ENCODE peak calls at places on chromosomes 1 and 21, in seven cellular contexts. S is neural progenitor cell, E is hepatocyte, T is PC-3, U is OCI-LY7, V is SK-N-SH, C is MM.1S. M is an unnamed sample.

GRCh38 chr1:200333329-200333728 is 76.5 kb downstream of the ZNF281 start:
- DNase-seq in S (no peak), C (no peak), E (no peak), U (no peak), T (no peak), V (no peak), M (no peak)

GRCh38 chr1:62045579-62045978 is 149.1 kb upstream of the L1TD1 start:
- DNase-seq in U (no peak), S (no peak), T (no peak), V (peak), C (no peak), E (no peak), M (no peak)

GRCh38 chr1:14812189-14812588 is 213.7 kb downstream of the KAZN start:
- DNase-seq in T (no peak), E (no peak), S (no peak), U (no peak), V (no peak), C (no peak), M (no peak)

GRCh38 chr1:169115891-169116585 is 9.5 kb downstream of the ATP1B1 start:
- DNase-seq in U (peak), S (no peak), V (peak), T (no peak), C (peak), E (peak), M (no peak)

GRCh38 chr1:221994939-221995338 is 253.1 kb upstream of the DUSP10 start:
- DNase-seq in U (no peak), C (no peak), V (no peak), S (no peak), E (no peak), T (no peak), M (peak)

GRCh38 chr1:65141394-65141793 is 6.6 kb upstream of the AK4 start:
- DNase-seq in S (no peak), V (no peak), U (no peak), E (peak), C (no peak), T (peak), M (peak)

GRCh38 chr1:183721041-183721440 is 67.9 kb upstream of the APOBEC4 start:
- DNase-seq in E (no peak), U (no peak), S (no peak), V (no peak), T (no peak), C (no peak), M (no peak)

GRCh38 chr1:246795906-246796694 is 71.9 kb downstream of the SCCPDH start:
- DNase-seq in E (no peak), T (no peak), V (no peak), S (no peak), C (no peak), U (no peak), M (no peak)

GRCh38 chr1:145845144-145845513 is 301 bp upstream of the NUDT17 start:
- DNase-seq in U (peak), T (no peak), E (no peak), V (no peak), C (peak), S (no peak), M (no peak)

GRCh38 chr1:198630863-198631262 is 8.0 kb upstream of the PTPRC start:
- DNase-seq in V (no peak), C (no peak), E (no peak), U (no peak), S (no peak), T (no peak), M (no peak)

GRCh38 chr1:207172321-207172720 is 68.3 kb downstream of the C4BPA start:
- DNase-seq in E (no peak), U (no peak), T (no peak), V (no peak), S (no peak), C (no peak), M (no peak)

GRCh38 chr1:53765656-53766055 is 26.7 kb upstream of the GLIS1 start:
- DNase-seq in E (no peak), U (no peak), T (no peak), S (no peak), C (peak), V (no peak), M (peak)

GRCh38 chr1:118983558-118984021 is 4.6 kb downstream of the TBX15 start:
- DNase-seq in T (no peak), S (no peak), V (peak), C (no peak), U (no peak), E (no peak), M (peak)

GRCh38 chr1:22330092-22330762 is 121.4 kb upstream of the ZBTB40 start:
- DNase-seq in T (no peak), V (no peak), U (no peak), C (no peak), E (no peak), S (no peak), M (no peak)

GRCh38 chr1:86487131-86487804 is 18.5 kb downstream of the CLCA1 start:
- DNase-seq in E (no peak), U (no peak), T (peak), C (no peak), S (no peak), V (no peak), M (peak)

GRCh38 chr1:54928327-54928726 is 41.3 kb upstream of the DHCR24 start:
- DNase-seq in E (no peak), S (no peak), U (no peak), V (no peak), T (no peak), C (no peak), M (peak)

GRCh38 chr1:63969461-63969893 is 195.7 kb downstream of the ROR1 start:
- DNase-seq in V (no peak), T (peak), U (no peak), C (peak), E (no peak), S (no peak), M (no peak)

GRCh38 chr1:14143777-14144176 is 443.8 kb downstream of the PRDM2 start:
- DNase-seq in T (peak), V (no peak), C (no peak), U (no peak), E (no peak), S (no peak), M (no peak)

GRCh38 chr1:17826165-17826488 is 71.0 kb downstream of the ACTL8 start:
- DNase-seq in U (peak), T (peak), C (no peak), E (peak), S (peak), V (peak), M (peak)

GRCh38 chr1:107829083-107829771 is 135.8 kb downstream of the VAV3 start:
- DNase-seq in V (no peak), T (no peak), C (peak), U (peak), E (no peak), S (no peak), M (no peak)

GRCh38 chr21:35721701-35722100 is 338.6 kb downstream of the SETD4 start:
- DNase-seq in V (no peak), U (no peak), C (no peak), T (no peak), E (no peak), S (no peak), M (no peak)

GRCh38 chr1:81231729-81232038 is 569.0 kb upstream of the ADGRL2 start:
- DNase-seq in U (no peak), S (no peak), V (peak), C (no peak), E (no peak), T (no peak), M (no peak)

GRCh38 chr1:30064547-30064946 is 658.8 kb downstream of the MATN1 start:
- DNase-seq in E (no peak), T (no peak), V (no peak), C (no peak), S (no peak), U (no peak), M (no peak)

GRCh38 chr1:24910751-24911650 is 19.1 kb downstream of the RUNX3 start:
- DNase-seq in S (no peak), U (no peak), T (peak), C (no peak), V (no peak), E (peak), M (no peak)

GRCh38 chr1:48670234-48671020 is 106.3 kb downstream of the BEND5 start:
- DNase-seq in U (no peak), C (no peak), S (no peak), T (peak), E (no peak), V (no peak), M (no peak)

GRCh38 chr1:3333903-3334302 is 120.6 kb upstream of the ARHGEF16 start:
- DNase-seq in U (no peak), S (no peak), E (no peak), V (no peak), T (no peak), C (no peak), M (no peak)

GRCh38 chr21:38661296-38662223 is 144.2 kb upstream of the ETS2 start:
- DNase-seq in V (peak), U (no peak), E (peak), C (no peak), S (peak), T (no peak), M (peak)

GRCh38 chr1:215052656-215053055 is 29.9 kb upstream of the KCNK2 start:
- DNase-seq in S (no peak), E (no peak), V (no peak), C (no peak), U (no peak), T (peak), M (peak)

GRCh38 chr21:10272216-10272615 is 249.2 kb upstream of the TPTE start:
- DNase-seq in C (no peak), V (no peak), E (no peak), S (no peak), T (no peak), U (no peak), M (peak)

GRCh38 chr1:206125366-206125765 is 8.2 kb upstream of the AVPR1B start:
- DNase-seq in E (no peak), S (no peak), V (no peak), C (no peak), U (no peak), T (no peak), M (no peak)

GRCh38 chr1:17369466-17369865 is 2.5 kb upstream of the PADI6 start:
- DNase-seq in S (no peak), C (no peak), V (no peak), T (peak), E (no peak), U (no peak), M (peak)

GRCh38 chr1:213829806-213830205 is 158.0 kb upstream of the PROX1 start:
- DNase-seq in V (no peak), T (no peak), S (peak), E (no peak), U (no peak), C (no peak), M (no peak)

GRCh38 chr1:24726741-24727140 is 18.5 kb upstream of the CLIC4 start:
- DNase-seq in C (peak), U (peak), T (no peak), E (no peak), V (no peak), S (no peak), M (no peak)

GRCh38 chr1:114669562-114670082 is at the start of gene DENND2C:
- DNase-seq in C (peak), T (no peak), S (peak), U (peak), E (no peak), V (no peak), M (no peak)
- TF ChIP-seq EZH2phosphoT487 in C (no peak), T (no peak), S (no peak), U (no peak), E (no peak), V (no peak), M (no peak)

GRCh38 chr1:51499694-51500093 is 19.4 kb downstream of the EPS15 start:
- DNase-seq in E (no peak), T (no peak), C (no peak), V (no peak), U (no peak), S (no peak), M (no peak)
- H3K27ac ChIP-seq in E (no peak), T (no peak), C (no peak), V (no peak), U (no peak), S (no peak), M (no peak)

GRCh38 chr1:40161125-40161887 is at the start of gene RLF:
- DNase-seq in V (peak), T (peak), S (peak), C (peak), E (peak), U (peak), M (peak)

GRCh38 chr1:40155910-40156309 is 5.3 kb upstream of the RLF start:
- DNase-seq in C (no peak), U (no peak), V (no peak), S (no peak), T (peak), E (no peak), M (no peak)

GRCh38 chr1:40161888-40162397 is 756 bp downstream of the RLF start:
- DNase-seq in C (no peak), E (no peak), T (no peak), U (no peak), S (no peak), V (peak), M (no peak)

GRCh38 chr1:40162791-40163441 is 1.7 kb downstream of the RLF start:
- DNase-seq in E (no peak), U (no peak), V (peak), T (peak), S (no peak), C (no peak), M (peak)

DNA sequence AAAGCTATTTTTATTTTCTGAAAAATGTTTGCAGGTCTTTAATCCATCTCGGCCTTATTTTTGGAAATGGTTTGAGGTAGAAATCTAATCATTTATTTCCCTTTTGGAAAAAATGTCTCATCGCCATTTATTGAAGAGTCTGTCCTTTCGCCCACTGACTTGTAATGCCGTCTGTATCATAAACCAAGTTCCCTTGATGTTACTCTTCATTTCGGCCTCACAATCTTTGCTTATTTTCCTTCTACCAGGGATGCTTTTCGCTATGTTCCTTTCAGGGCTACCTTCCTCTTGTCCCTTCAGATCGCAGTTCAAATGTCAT is 422 bp upstream of the RLF start:
- DNase-seq in C (no peak), V (no peak), T (no peak), S (no peak), E (no peak), U (no peak), M (no peak)
- H2AFZ ChIP-seq in C (peak), V (peak), T (peak), S (peak), E (peak), U (peak), M (peak)

DNA sequence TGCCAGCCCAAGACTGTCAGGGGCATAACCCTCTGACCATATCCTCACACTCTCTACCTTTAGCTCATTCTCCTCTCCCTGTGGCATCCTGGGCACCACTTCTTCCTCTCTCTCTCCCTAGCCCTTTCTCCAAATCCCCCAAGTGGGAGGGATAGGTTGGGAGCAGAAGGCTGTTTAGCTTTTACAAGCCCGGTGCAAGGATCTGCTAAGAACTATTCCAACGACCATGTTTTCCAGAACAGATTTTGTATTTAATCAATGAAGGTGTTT is 47.2 kb upstream of the RBM15 start:
- DNase-seq in T (no peak), V (no peak), S (no peak), C (no peak), U (no peak), E (no peak), M (no peak)
- TF ChIP-seq EZH2phosphoT487 in T (no peak), V (no peak), S (no peak), C (no peak), U (no peak), E (no peak), M (no peak)

GRCh38 chr1:12073796-12074195 is 10.7 kb downstream of the TNFRSF8 start:
- DNase-seq in E (no peak), V (no peak), U (no peak), S (no peak), C (no peak), T (no peak), M (no peak)

GRCh38 chr1:12078575-12078937 is 15.5 kb downstream of the TNFRSF8 start:
- DNase-seq in S (no peak), U (no peak), T (no peak), E (no peak), V (no peak), C (no peak), M (no peak)

GRCh38 chr1:12072741-12073140 is 9.6 kb downstream of the TNFRSF8 start:
- DNase-seq in V (no peak), S (no peak), U (no peak), E (no peak), T (no peak), C (no peak), M (no peak)

GRCh38 chr1:12076425-12077005 is 13.4 kb downstream of the TNFRSF8 start:
- DNase-seq in C (no peak), V (no peak), T (no peak), S (no peak), E (no peak), U (no peak), M (no peak)

GRCh38 chr1:12075195-12076114 is 12.4 kb downstream of the TNFRSF8 start:
- DNase-seq in U (no peak), E (peak), V (no peak), T (no peak), S (no peak), C (no peak), M (peak)
- H3K27ac ChIP-seq in U (no peak), E (peak), V (no peak), T (no peak), S (no peak), C (no peak), M (peak)

GRCh38 chr1:46447499-46448108 is 42.0 kb upstream of the DMBX1 start:
- DNase-seq in S (no peak), T (no peak), V (no peak), C (no peak), E (no peak), U (no peak), M (no peak)

GRCh38 chr1:46450160-46450517 is 39.5 kb upstream of the DMBX1 start:
- DNase-seq in E (no peak), S (no peak), T (no peak), U (no peak), C (no peak), V (no peak), M (no peak)

GRCh38 chr1:46446646-46447498 is 42.8 kb upstream of the DMBX1 start:
- DNase-seq in T (peak), C (peak), E (peak), U (peak), V (peak), S (peak), M (peak)

GRCh38 chr1:46449223-46450159 is 40.1 kb upstream of the DMBX1 start:
- DNase-seq in V (no peak), U (no peak), S (no peak), E (no peak), T (no peak), C (no peak), M (no peak)

GRCh38 chr1:46448109-46448911 is 41.3 kb upstream of the DMBX1 start:
- DNase-seq in E (peak), V (peak), S (peak), C (no peak), T (no peak), U (no peak), M (no peak)
- H2AFZ ChIP-seq in E (peak), V (no peak), S (no peak), C (no peak), T (no peak), U (no peak), M (no peak)

GRCh38 chr21:40901690-40902089 is 54.7 kb upstream of the DSCAM start:
- DNase-seq in C (no peak), U (no peak), S (no peak), T (no peak), V (no peak), E (no peak), M (no peak)
- TF ChIP-seq EZH2phosphoT487 in C (no peak), U (no peak), S (no peak), T (no peak), V (no peak), E (no peak), M (no peak)

DNA sequence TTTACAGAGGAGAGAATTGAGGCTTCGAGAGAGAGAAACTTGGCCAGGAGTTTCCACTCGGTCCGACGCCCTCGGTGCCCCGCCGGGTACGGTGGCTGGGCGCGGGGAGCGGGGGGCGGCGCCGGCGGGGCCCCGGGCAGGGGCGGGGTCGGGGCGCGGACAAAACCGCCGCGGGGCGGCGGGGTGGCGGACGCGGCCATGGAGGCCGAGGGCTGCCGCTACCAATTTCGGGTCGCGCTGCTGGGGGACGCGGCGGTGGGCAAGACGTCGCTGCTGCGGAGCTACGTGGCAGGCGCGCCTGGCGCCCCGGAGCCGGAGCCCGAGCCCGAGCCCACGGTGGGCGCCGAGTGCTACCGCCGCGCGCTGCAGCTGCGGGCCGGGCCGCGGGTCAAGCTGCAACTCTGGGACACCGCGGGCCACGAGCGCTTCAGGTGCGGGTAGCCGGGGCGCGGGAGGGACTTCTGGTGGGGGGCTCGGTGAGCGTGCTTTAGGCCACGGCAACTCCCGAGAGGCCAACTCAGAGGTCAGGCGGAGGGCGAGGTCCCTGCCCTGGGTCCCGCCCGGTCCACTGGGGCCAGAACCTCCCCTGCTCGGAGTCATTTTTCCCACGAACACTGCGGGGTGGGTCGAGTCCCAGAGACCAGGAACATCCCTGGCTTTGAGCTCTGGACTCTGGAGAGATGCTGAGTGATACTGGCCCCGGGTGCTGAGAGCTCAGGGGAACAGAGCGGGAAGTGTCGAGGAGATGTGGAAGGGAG is 428 bp downstream of the RAB42 start:
- DNase-seq in E (peak), S (peak), T (no peak), V (peak), C (no peak), U (no peak), M (peak)
- H3K27ac ChIP-seq in E (peak), S (no peak), T (no peak), V (no peak), C (no peak), U (no peak), M (no peak)

GRCh38 chr1:113980120-113980519 is 846 bp downstream of the OLFML3 start:
- DNase-seq in E (peak), T (no peak), U (no peak), V (no peak), S (no peak), C (no peak), M (peak)

GRCh38 chr1:113976609-113977278 is 2.5 kb upstream of the OLFML3 start:
- DNase-seq in V (peak), U (peak), E (peak), S (peak), T (peak), C (no peak), M (peak)

GRCh38 chr1:113978863-113979702 is at the start of gene OLFML3:
- DNase-seq in C (peak), E (peak), T (peak), V (peak), U (peak), S (peak), M (peak)

GRCh38 chr1:113972954-113973353 is 6.3 kb upstream of the OLFML3 start:
- DNase-seq in C (no peak), V (no peak), S (no peak), U (no peak), T (no peak), E (no peak), M (no peak)

GRCh38 chr1:113975211-113975895 is 3.9 kb upstream of the OLFML3 start:
- DNase-seq in T (no peak), C (no peak), S (no peak), E (no peak), V (no peak), U (no peak), M (peak)
- H2AFZ ChIP-seq in T (no peak), C (no peak), S (no peak), E (no peak), V (no peak), U (no peak), M (no peak)

GRCh38 chr1:111208921-111209320 is 8.5 kb upstream of the DENND2D start:
- DNase-seq in C (no peak), V (no peak), E (no peak), U (no peak), T (peak), S (no peak), M (no peak)
- TF ChIP-seq EZH2phosphoT487 in C (no peak), V (no peak), E (no peak), U (no peak), T (no peak), S (no peak), M (no peak)

M was measured in GM23248.